ENCODE peak calls at places on chromosomes 6 and 20, in six cellular contexts. One of them, this sample, is unnamed.

GRCh38 chr20:46634528-46634927 is 16.7 kb downstream of the SLC13A3 start:
- DNase-seq in H1: no peak
- DNase-seq in IMR-90: no peak
- DNase-seq in neuronal stem cell: no peak
- DNase-seq in H9: no peak
- DNase-seq in trophoblast cell: no peak
- DNase-seq in this sample: no peak

GRCh38 chr20:5741089-5741488 is 9.1 kb upstream of the SHLD1 start:
- DNase-seq in neuronal stem cell: no peak
- DNase-seq in H9: no peak
- DNase-seq in H1: no peak
- DNase-seq in trophoblast cell: no peak
- DNase-seq in IMR-90: peak
- DNase-seq in this sample: peak

GRCh38 chr6:36123270-36124139 is 6.8 kb upstream of the MAPK13 start:
- DNase-seq in H1: peak
- DNase-seq in neuronal stem cell: peak
- DNase-seq in H9: peak
- DNase-seq in trophoblast cell: peak
- DNase-seq in IMR-90: peak
- DNase-seq in this sample: peak

GRCh38 chr6:72913797-72914196 is 291.9 kb downstream of the KCNQ5 start:
- DNase-seq in H1: no peak
- DNase-seq in neuronal stem cell: no peak
- DNase-seq in H9: no peak
- DNase-seq in trophoblast cell: peak
- DNase-seq in IMR-90: no peak
- DNase-seq in this sample: no peak

GRCh38 chr20:53276143-53276542 is 304.0 kb downstream of the TSHZ2 start:
- DNase-seq in trophoblast cell: peak
- DNase-seq in H9: no peak
- DNase-seq in neuronal stem cell: no peak
- DNase-seq in IMR-90: no peak
- DNase-seq in H1: no peak
- DNase-seq in this sample: no peak

GRCh38 chr20:43949741-43950618 is 35.3 kb downstream of the TOX2 start:
- DNase-seq in H9: no peak
- DNase-seq in trophoblast cell: no peak
- DNase-seq in neuronal stem cell: no peak
- DNase-seq in IMR-90: no peak
- DNase-seq in H1: no peak
- DNase-seq in this sample: peak

GRCh38 chr6:88490865-88491264 is 324.7 kb upstream of the CNR1 start:
- DNase-seq in H1: no peak
- DNase-seq in H9: no peak
- DNase-seq in IMR-90: no peak
- DNase-seq in trophoblast cell: no peak
- DNase-seq in neuronal stem cell: no peak
- DNase-seq in this sample: no peak

GRCh38 chr6:168699631-168700315 is 258.8 kb downstream of the SMOC2 start:
- DNase-seq in H1: no peak
- DNase-seq in neuronal stem cell: no peak
- DNase-seq in trophoblast cell: no peak
- DNase-seq in IMR-90: no peak
- DNase-seq in H9: no peak
- DNase-seq in this sample: no peak

GRCh38 chr20:16488086-16488485 is 85.2 kb downstream of the KIF16B start:
- DNase-seq in H1: no peak
- DNase-seq in neuronal stem cell: no peak
- DNase-seq in trophoblast cell: no peak
- DNase-seq in H9: no peak
- DNase-seq in IMR-90: no peak
- DNase-seq in this sample: no peak

GRCh38 chr6:155207223-155207622 is 56.6 kb upstream of the CLDN20 start:
- DNase-seq in neuronal stem cell: no peak
- DNase-seq in IMR-90: no peak
- DNase-seq in H1: no peak
- DNase-seq in H9: no peak
- DNase-seq in trophoblast cell: no peak
- DNase-seq in this sample: no peak

GRCh38 chr20:63682384-63683139 is 13.9 kb upstream of the TNFRSF6B start:
- DNase-seq in IMR-90: peak
- DNase-seq in neuronal stem cell: no peak
- DNase-seq in H1: no peak
- DNase-seq in trophoblast cell: peak
- DNase-seq in H9: no peak
- DNase-seq in this sample: peak

GRCh38 chr6:72422126-72422680 is 199.7 kb upstream of the KCNQ5 start:
- DNase-seq in neuronal stem cell: no peak
- DNase-seq in H9: no peak
- DNase-seq in trophoblast cell: peak
- DNase-seq in IMR-90: peak
- DNase-seq in H1: no peak
- DNase-seq in this sample: no peak

GRCh38 chr6:116016846-116017545 is 43.7 kb downstream of the FRK start:
- DNase-seq in trophoblast cell: no peak
- DNase-seq in IMR-90: peak
- DNase-seq in H1: no peak
- DNase-seq in neuronal stem cell: no peak
- DNase-seq in H9: no peak
- DNase-seq in this sample: no peak

GRCh38 chr20:49052334-49052733 is 6.2 kb downstream of the CSE1L start:
- DNase-seq in H9: no peak
- DNase-seq in trophoblast cell: no peak
- DNase-seq in neuronal stem cell: no peak
- DNase-seq in H1: no peak
- DNase-seq in IMR-90: peak
- DNase-seq in this sample: no peak

GRCh38 chr20:58112017-58112781 is 116.3 kb downstream of the ANKRD60 start:
- DNase-seq in H1: no peak
- DNase-seq in H9: peak
- DNase-seq in IMR-90: peak
- DNase-seq in neuronal stem cell: no peak
- DNase-seq in trophoblast cell: peak
- DNase-seq in this sample: no peak

GRCh38 chr6:163062790-163063189 is 335.0 kb downstream of the PACRG start:
- DNase-seq in IMR-90: no peak
- DNase-seq in H1: no peak
- DNase-seq in H9: no peak
- DNase-seq in neuronal stem cell: no peak
- DNase-seq in trophoblast cell: no peak
- DNase-seq in this sample: no peak

GRCh38 chr6:160111812-160112211 is 9.8 kb upstream of the SLC22A1 start:
- DNase-seq in H9: peak
- DNase-seq in neuronal stem cell: no peak
- DNase-seq in IMR-90: no peak
- DNase-seq in H1: no peak
- DNase-seq in trophoblast cell: no peak
- DNase-seq in this sample: no peak

GRCh38 chr6:28269492-28269891 is 2.5 kb downstream of the ZSCAN26 start:
- DNase-seq in neuronal stem cell: no peak
- DNase-seq in H9: no peak
- DNase-seq in H1: no peak
- DNase-seq in IMR-90: peak
- DNase-seq in trophoblast cell: peak
- DNase-seq in this sample: peak

GRCh38 chr6:31740397-31741223 is 805 bp downstream of the MSH5 start:
- DNase-seq in H1: no peak
- DNase-seq in H9: no peak
- DNase-seq in neuronal stem cell: no peak
- DNase-seq in IMR-90: no peak
- DNase-seq in trophoblast cell: no peak
- DNase-seq in this sample: no peak

GRCh38 chr6:164109770-164110140 is 695.2 kb downstream of the QKI start:
- DNase-seq in H1: peak
- DNase-seq in trophoblast cell: peak
- DNase-seq in H9: peak
- DNase-seq in IMR-90: no peak
- DNase-seq in neuronal stem cell: no peak
- DNase-seq in this sample: peak

GRCh38 chr6:56842602-56843475 is 112.1 kb upstream of the BEND6 start:
- DNase-seq in neuronal stem cell: no peak
- DNase-seq in H1: peak
- DNase-seq in H9: peak
- DNase-seq in IMR-90: peak
- DNase-seq in trophoblast cell: no peak
- DNase-seq in this sample: peak

GRCh38 chr6:44043036-44043478 is 84.2 kb downstream of the MRPL14 start:
- DNase-seq in trophoblast cell: no peak
- DNase-seq in H9: no peak
- DNase-seq in H1: no peak
- DNase-seq in neuronal stem cell: no peak
- DNase-seq in IMR-90: peak
- DNase-seq in this sample: peak

GRCh38 chr6:44042261-44043035 is 84.8 kb downstream of the MRPL14 start:
- DNase-seq in neuronal stem cell: no peak
- DNase-seq in trophoblast cell: no peak
- DNase-seq in H1: no peak
- DNase-seq in H9: no peak
- DNase-seq in IMR-90: no peak
- DNase-seq in this sample: no peak

GRCh38 chr6:44039839-44040350 is 87.4 kb downstream of the MRPL14 start:
- DNase-seq in neuronal stem cell: no peak
- DNase-seq in H1: no peak
- DNase-seq in H9: no peak
- DNase-seq in IMR-90: no peak
- DNase-seq in trophoblast cell: no peak
- DNase-seq in this sample: no peak

GRCh38 chr6:44040786-44041185 is 86.5 kb downstream of the MRPL14 start:
- DNase-seq in H1: no peak
- DNase-seq in trophoblast cell: no peak
- DNase-seq in IMR-90: no peak
- DNase-seq in H9: no peak
- DNase-seq in neuronal stem cell: no peak
- DNase-seq in this sample: no peak

DNA sequence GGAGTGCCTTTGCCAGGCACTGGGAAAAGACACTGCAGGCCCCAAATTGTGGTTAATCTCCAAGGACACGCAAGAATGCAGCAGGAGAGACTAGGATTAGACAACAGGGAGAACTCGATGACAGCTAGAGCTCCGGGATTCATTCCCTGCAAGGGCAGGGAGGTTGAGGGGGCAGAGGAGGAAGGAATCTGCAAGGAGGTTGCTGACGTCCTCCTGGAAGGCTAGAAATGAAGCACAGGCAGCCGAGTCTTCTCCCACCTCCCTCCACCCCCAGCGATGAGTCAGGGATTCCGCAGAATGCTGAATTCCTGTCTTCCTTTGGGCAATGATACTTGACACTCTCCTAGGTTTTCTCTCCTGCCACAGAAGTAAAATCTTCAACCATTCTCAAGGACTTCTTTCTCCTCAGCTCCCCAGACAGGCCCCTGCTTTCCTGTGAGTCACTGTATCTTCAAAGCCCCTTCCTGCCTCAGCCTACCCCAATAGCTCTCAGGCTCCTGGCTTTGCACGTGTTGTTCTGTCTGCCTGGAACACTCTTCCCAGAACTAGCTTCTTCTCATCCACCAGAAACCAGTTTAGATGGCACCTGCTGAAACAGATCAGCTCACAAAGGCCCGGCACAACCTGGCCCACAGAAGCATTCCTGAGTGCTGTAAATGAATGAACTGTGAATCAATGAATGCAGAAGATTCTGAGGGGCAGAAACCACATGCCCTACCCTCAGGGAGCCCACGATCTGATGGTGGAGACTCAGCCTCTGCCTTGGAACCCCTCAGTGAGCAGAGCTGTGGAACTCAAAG is 85.6 kb downstream of the MRPL14 start:
- DNase-seq in neuronal stem cell: peak
- DNase-seq in H1: no peak
- DNase-seq in trophoblast cell: peak
- DNase-seq in H9: peak
- DNase-seq in IMR-90: peak
- DNase-seq in this sample: peak
- H2BK5ac ChIP-seq in neuronal stem cell: no peak
- H2BK5ac ChIP-seq in H1: peak
- H2BK5ac ChIP-seq in trophoblast cell: peak
- H2BK5ac ChIP-seq in H9: no peak
- H2BK5ac ChIP-seq in IMR-90: peak
- H2BK5ac ChIP-seq in this sample: peak

GRCh38 chr20:12051206-12052163 is 133.8 kb downstream of the BTBD3 start:
- DNase-seq in IMR-90: no peak
- DNase-seq in neuronal stem cell: no peak
- DNase-seq in H1: no peak
- DNase-seq in trophoblast cell: no peak
- DNase-seq in H9: no peak
- DNase-seq in this sample: no peak
- H4K91ac ChIP-seq in IMR-90: no peak
- H4K91ac ChIP-seq in neuronal stem cell: no peak
- H4K91ac ChIP-seq in H1: no peak
- H4K91ac ChIP-seq in trophoblast cell: peak
- H4K91ac ChIP-seq in H9: no peak
- H4K91ac ChIP-seq in this sample: no peak

DNA sequence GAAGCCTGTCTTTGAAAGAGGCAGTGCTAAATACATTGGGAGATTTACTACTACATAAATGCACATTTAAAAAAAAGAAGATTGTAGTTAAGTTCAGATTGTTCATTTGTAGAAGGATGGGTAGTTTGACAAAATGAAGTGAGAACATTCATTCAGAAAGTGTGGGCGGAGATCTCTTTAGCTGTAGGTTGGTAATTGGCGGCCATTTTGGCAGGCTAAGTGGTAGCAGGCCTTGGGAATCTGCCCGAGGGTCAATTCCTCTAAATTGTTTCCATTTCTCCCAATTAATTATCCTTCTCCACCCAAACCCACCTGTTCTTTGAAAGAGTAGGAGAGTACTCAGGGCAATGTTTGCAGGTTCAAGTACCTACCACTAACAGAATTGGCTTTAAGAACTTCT is 17.9 kb downstream of the SOX4 start:
- DNase-seq in H1: no peak
- DNase-seq in IMR-90: no peak
- DNase-seq in neuronal stem cell: no peak
- DNase-seq in H9: no peak
- DNase-seq in trophoblast cell: no peak
- DNase-seq in this sample: no peak
- H2AFZ ChIP-seq in H1: no peak
- H2AFZ ChIP-seq in IMR-90: no peak
- H2AFZ ChIP-seq in neuronal stem cell: no peak
- H2AFZ ChIP-seq in H9: no peak
- H2AFZ ChIP-seq in trophoblast cell: no peak
- H2AFZ ChIP-seq in this sample: no peak

DNA sequence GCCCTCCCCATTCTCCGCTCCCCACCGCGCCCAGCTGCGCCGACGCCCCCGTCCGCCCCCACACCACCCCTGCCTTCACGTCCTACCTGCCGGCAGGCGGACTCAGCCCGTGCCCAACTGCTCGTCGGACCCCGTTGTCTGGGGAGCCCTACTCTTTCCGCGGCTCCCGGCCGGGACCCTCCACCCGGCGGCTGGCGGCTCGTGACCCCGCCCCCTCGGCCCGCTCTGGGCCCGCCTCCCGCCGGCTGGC is at the start of gene SERAC1:
- DNase-seq in H1: peak
- DNase-seq in trophoblast cell: no peak
- DNase-seq in neuronal stem cell: peak
- DNase-seq in IMR-90: no peak
- DNase-seq in H9: no peak
- DNase-seq in this sample: no peak
- H2BK5ac ChIP-seq in H1: peak
- H2BK5ac ChIP-seq in trophoblast cell: peak
- H2BK5ac ChIP-seq in neuronal stem cell: peak
- H2BK5ac ChIP-seq in IMR-90: peak
- H2BK5ac ChIP-seq in H9: no peak
- H2BK5ac ChIP-seq in this sample: peak

GRCh38 chr6:4808396-4808795 is 32.2 kb downstream of the CDYL start:
- DNase-seq in IMR-90: no peak
- DNase-seq in trophoblast cell: no peak
- DNase-seq in neuronal stem cell: no peak
- DNase-seq in H9: no peak
- DNase-seq in H1: no peak
- DNase-seq in this sample: no peak
- H4K91ac ChIP-seq in IMR-90: no peak
- H4K91ac ChIP-seq in trophoblast cell: no peak
- H4K91ac ChIP-seq in neuronal stem cell: no peak
- H4K91ac ChIP-seq in H9: no peak
- H4K91ac ChIP-seq in H1: no peak
- H4K91ac ChIP-seq in this sample: no peak